ENCODE peak calls at places on chromosome 2, in eight cellular contexts. Z is IMR-90, C is adrenal gland, G is GM12891, T is spleen, V is ovary, J is stomach, K is GM12878. A is an unnamed sample.

GRCh38 chr2:320561-320960 is 32.7 kb upstream of the ALKAL2 start:
- DNase-seq in Z (no peak), V (no peak), J (no peak), T (no peak), K (no peak), G (no peak), C (no peak), A (no peak)

GRCh38 chr2:60641866-60642788 is 88.7 kb upstream of the BCL11A start:
- DNase-seq in C (peak), G (peak), T (no peak), J (peak), Z (peak), V (no peak), K (no peak), A (peak)

GRCh38 chr2:216014986-216015385 is 1.6 kb upstream of the MREG start:
- DNase-seq in Z (no peak), C (no peak), V (no peak), G (no peak), J (no peak), T (no peak), K (no peak), A (no peak)

GRCh38 chr2:20141056-20141762 is 83.7 kb downstream of the SDC1 start:
- DNase-seq in V (no peak), K (no peak), J (peak), C (peak), G (no peak), T (no peak), Z (peak), A (no peak)

GRCh38 chr2:36567711-36568408 is 30.1 kb downstream of the FEZ2 start:
- DNase-seq in C (no peak), V (no peak), Z (no peak), J (no peak), G (no peak), T (no peak), K (no peak), A (no peak)

GRCh38 chr2:38076250-38076709 is 329 bp upstream of the CYP1B1 start:
- DNase-seq in T (peak), J (peak), C (peak), V (peak), G (peak), K (no peak), Z (peak), A (peak)

GRCh38 chr2:134120718-134121630 is 132.9 kb upstream of the MGAT5 start:
- DNase-seq in J (peak), V (peak), Z (peak), K (no peak), G (peak), C (peak), T (peak), A (peak)

GRCh38 chr2:135999899-136000298 is 14.5 kb upstream of the DARS1 start:
- DNase-seq in V (no peak), G (no peak), T (no peak), K (no peak), Z (no peak), J (no peak), C (no peak), A (no peak)

GRCh38 chr2:193517615-193518014 is 1322.9 kb upstream of the TMEFF2 start:
- DNase-seq in K (no peak), C (no peak), Z (no peak), V (no peak), T (no peak), G (no peak), J (no peak), A (no peak)

GRCh38 chr2:27264753-27265535 is 2.1 kb upstream of the SLC30A3 start:
- DNase-seq in Z (peak), K (no peak), J (peak), T (peak), V (peak), C (peak), G (peak), A (peak)

GRCh38 chr2:201883559-201883958 is 77.2 kb downstream of the CDK15 start:
- DNase-seq in Z (no peak), C (no peak), K (no peak), G (no peak), J (no peak), V (no peak), T (no peak), A (no peak)

GRCh38 chr2:227607969-227608368 is 6.7 kb downstream of the SCYGR3 start:
- DNase-seq in J (no peak), G (no peak), Z (peak), C (no peak), T (no peak), V (no peak), K (no peak), A (no peak)

GRCh38 chr2:156331572-156332451 is 709 bp downstream of the NR4A2 start:
- DNase-seq in K (no peak), C (peak), V (peak), Z (peak), T (peak), J (peak), G (no peak), A (peak)

GRCh38 chr2:230872151-230872967 is 7.6 kb downstream of the ITM2C start:
- DNase-seq in Z (no peak), G (no peak), C (no peak), J (peak), V (no peak), K (no peak), T (peak), A (no peak)

GRCh38 chr2:101748000-101748399 is 50.5 kb downstream of the MAP4K4 start:
- DNase-seq in G (no peak), T (no peak), K (no peak), J (no peak), Z (no peak), C (no peak), V (no peak), A (no peak)

GRCh38 chr2:43135583-43135982 is 90.8 kb downstream of the ZFP36L2 start:
- DNase-seq in Z (no peak), T (peak), C (no peak), G (no peak), V (no peak), J (no peak), K (no peak), A (no peak)

GRCh38 chr2:46502291-46502690 is 22.9 kb downstream of the TMEM247 start:
- DNase-seq in Z (no peak), T (no peak), K (no peak), J (no peak), V (no peak), C (no peak), G (no peak), A (no peak)

GRCh38 chr2:16656784-16657391 is 8.7 kb downstream of the CYRIA start:
- DNase-seq in C (peak), G (peak), Z (no peak), V (no peak), J (no peak), K (peak), T (no peak), A (no peak)

GRCh38 chr2:203061346-203061745 is 46.7 kb downstream of the NBEAL1 start:
- DNase-seq in K (no peak), J (no peak), V (no peak), C (no peak), G (no peak), T (no peak), Z (peak), A (no peak)

GRCh38 chr2:75100011-75100680 is 99.2 kb downstream of the TACR1 start:
- DNase-seq in K (no peak), G (no peak), Z (peak), T (no peak), C (no peak), V (no peak), J (no peak), A (no peak)

GRCh38 chr2:239747274-239747673 is 277.9 kb downstream of the NDUFA10 start:
- DNase-seq in J (no peak), T (no peak), Z (no peak), G (no peak), K (no peak), C (no peak), V (no peak), A (no peak)

GRCh38 chr2:15142069-15142689 is 419.0 kb downstream of the NBAS start:
- DNase-seq in V (no peak), K (peak), T (peak), C (no peak), G (peak), J (no peak), Z (peak), A (no peak)

GRCh38 chr2:88597168-88597567 is 30.1 kb downstream of the EIF2AK3 start:
- DNase-seq in V (no peak), C (no peak), T (no peak), G (no peak), Z (no peak), K (no peak), J (no peak), A (no peak)

GRCh38 chr2:5818947-5819346 is 126.8 kb downstream of the SOX11 start:
- DNase-seq in Z (peak), T (no peak), J (no peak), K (no peak), G (no peak), V (no peak), C (no peak), A (no peak)

GRCh38 chr2:164511738-164512137 is 109.5 kb downstream of the GRB14 start:
- DNase-seq in T (no peak), Z (no peak), V (no peak), K (no peak), C (no peak), J (no peak), G (no peak), A (no peak)

GRCh38 chr2:78127428-78127827 is 605.3 kb upstream of the LRRTM4 start:
- DNase-seq in T (no peak), C (no peak), Z (no peak), J (no peak), G (no peak), V (no peak), K (no peak), A (no peak)

GRCh38 chr2:59236723-59237122 is 995.6 kb upstream of the FANCL start:
- DNase-seq in T (no peak), G (no peak), K (no peak), V (no peak), J (no peak), C (no peak), Z (no peak), A (no peak)

GRCh38 chr2:45836316-45836715 is 184.8 kb downstream of the PRKCE start:
- DNase-seq in T (no peak), K (no peak), V (no peak), C (no peak), Z (no peak), J (no peak), G (no peak), A (no peak)

GRCh38 chr2:38168710-38169480 is 92.9 kb upstream of the CYP1B1 start:
- DNase-seq in Z (peak), K (no peak), V (no peak), J (no peak), G (no peak), T (no peak), C (no peak), A (no peak)

GRCh38 chr2:73177645-73178255 is 24.6 kb upstream of the NOTO start:
- DNase-seq in T (no peak), C (no peak), G (no peak), V (no peak), Z (no peak), J (no peak), K (no peak), A (no peak)

GRCh38 chr2:73176205-73176880 is 26.0 kb upstream of the NOTO start:
- DNase-seq in V (peak), Z (no peak), T (no peak), K (no peak), G (no peak), J (peak), C (no peak), A (peak)

GRCh38 chr2:73174941-73175662 is 27.3 kb upstream of the NOTO start:
- DNase-seq in G (no peak), J (no peak), T (no peak), Z (no peak), V (no peak), C (no peak), K (no peak), A (no peak)

GRCh38 chr2:73175663-73176204 is 26.6 kb upstream of the NOTO start:
- DNase-seq in C (peak), T (peak), Z (peak), G (no peak), J (peak), V (peak), K (no peak), A (peak)

DNA sequence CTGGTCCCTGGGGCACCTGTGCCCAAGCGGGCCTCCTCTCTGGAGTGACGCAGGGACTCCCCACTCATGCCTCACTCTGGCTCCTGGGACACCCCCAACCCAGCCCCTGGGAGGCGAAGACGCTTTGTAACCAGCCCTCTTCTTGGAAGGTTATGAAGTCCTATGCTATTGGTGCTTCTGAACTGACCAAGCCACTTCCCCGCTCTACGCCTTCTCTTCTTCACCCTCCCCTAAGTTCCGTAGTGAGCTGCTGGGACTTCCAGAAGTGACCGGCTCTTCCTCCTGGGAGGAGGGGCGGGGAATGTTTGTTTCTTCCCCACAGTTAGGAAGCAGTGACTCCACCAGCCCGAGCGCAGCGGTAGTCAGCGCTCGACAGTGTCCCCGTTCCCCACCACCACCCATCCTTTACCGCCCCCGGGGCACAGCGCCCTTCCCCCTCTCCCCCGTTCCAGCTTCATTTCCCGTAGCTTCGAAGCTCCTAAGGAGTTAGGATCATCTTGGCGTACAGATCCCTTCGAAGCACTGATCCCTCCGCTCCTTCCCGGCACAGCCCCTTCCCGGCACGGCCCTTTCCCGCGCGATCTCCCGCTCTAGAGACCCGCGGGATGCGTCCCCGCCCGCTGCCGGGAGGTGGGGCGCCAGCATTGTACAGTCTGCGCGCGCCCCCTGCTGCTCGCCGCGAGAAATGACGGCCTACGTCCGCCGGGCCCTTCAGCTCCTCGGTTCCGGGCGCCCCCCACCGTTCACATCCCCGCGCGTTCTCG is 25.3 kb upstream of the NOTO start:
- DNase-seq in G (peak), Z (peak), J (peak), T (peak), V (peak), C (peak), K (no peak), A (peak)
- TF ChIP-seq POLR2A in G (no peak), Z (no peak), J (no peak), T (no peak), V (no peak), C (no peak), K (no peak), A (no peak)

DNA sequence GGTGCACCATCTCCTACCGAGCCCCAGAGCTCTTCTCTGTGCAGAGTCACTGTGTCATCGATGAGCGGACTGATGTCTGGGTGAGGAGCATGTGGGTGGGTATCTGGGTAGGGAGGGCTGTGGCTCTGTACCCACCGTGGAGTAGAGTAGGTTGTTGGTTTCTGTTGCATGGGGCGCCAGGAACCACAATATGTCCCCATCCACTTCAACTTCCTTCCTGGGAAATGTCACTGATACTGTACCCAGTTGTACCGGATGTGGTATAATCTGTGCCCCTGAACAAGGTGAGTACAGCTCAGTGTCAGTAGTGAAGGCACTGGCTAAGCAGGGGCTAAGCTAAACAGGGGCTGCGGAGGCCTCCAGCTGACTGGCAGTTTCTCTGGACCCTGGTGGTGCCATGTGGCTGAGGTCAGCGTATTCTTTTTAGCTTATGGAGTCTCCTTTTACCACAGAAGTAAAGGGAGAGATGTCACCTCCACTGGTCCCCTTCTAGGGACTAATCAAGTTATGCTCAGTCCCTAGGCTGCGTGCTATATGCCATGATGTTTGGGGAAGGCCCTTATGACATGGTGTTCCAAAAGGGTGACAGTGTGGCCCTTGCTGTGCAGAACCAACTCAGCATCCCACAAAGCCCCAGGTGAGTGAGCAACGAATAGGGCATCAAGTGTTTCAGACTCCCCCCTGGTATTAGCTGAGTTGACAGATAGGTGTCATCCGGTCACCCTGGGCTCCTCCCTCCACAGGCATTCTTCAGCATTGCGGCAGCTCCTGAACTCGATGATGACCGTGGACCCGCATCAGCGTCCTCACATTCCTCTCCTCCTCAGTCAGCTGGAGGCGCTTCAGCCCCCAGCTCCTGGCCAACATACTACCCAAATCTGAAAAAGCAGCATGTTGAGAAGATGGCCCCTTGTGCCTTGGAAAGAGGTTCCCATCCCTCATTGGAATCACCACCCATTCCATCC is 2.7 kb downstream of the STK16 start:
- DNase-seq in J (peak), K (no peak), Z (no peak), V (no peak), C (no peak), G (no peak), T (peak), A (no peak)
- TF ChIP-seq POLR2A in J (no peak), K (no peak), Z (peak), V (no peak), C (no peak), G (no peak), T (no peak), A (no peak)

GRCh38 chr2:9951522-9952285 is at the start of gene GRHL1:
- DNase-seq in V (peak), G (peak), C (peak), J (peak), T (peak), Z (peak), K (peak), A (peak)
- TF ChIP-seq POLR2A in V (no peak), G (no peak), C (peak), J (no peak), T (no peak), Z (no peak), K (no peak), A (no peak)

DNA sequence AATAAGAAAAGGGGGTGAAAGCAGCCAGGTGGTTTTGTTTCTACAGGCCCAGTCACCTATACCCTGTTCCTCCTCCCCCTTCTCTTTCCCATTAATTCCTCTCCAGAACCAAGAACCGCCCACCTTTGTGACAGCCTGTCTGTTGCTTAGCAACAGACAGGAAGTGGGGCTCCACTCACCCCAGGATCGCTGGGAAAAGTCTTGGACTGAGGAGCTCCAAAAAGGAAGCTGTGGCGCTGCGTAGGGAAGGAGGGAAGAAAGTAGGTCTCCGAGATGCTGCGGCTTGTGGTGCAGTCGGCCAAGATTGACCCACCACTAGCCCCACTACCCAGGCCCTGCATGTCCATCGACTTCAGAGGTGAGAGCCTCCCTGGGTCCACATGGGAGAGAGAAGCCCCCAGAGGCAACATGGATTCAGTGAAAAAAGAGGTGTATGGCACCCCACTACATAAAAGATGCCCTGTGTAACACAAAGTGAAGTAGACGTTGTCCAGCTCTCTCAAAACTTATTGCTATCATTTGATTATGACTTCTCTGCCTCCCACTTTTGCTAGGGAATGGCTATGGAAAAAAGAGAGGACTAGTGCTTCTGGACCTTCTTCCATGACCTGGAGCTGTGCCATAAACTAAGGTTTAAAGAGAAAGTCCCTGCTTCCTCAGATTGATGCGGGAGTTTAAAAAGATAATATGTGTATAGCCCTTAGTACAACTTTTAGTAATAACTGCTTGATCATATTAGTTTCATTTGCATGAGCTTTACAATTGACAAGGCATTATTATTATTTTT is at the start of gene FER1L5:
- DNase-seq in K (no peak), T (no peak), V (peak), C (no peak), Z (peak), G (no peak), J (no peak), A (no peak)
- TF ChIP-seq POLR2A in K (no peak), T (no peak), V (no peak), C (no peak), Z (no peak), G (no peak), J (no peak), A (no peak)

GRCh38 chr2:30807249-30807648 is at the start of gene CAPN13:
- DNase-seq in J (peak), V (no peak), T (no peak), C (no peak), G (no peak), Z (no peak), K (no peak), A (no peak)
- TF ChIP-seq POLR2A in J (peak), V (no peak), T (no peak), C (no peak), G (no peak), Z (no peak), K (no peak), A (no peak)